ENCODE peak calls at places on chromosomes 12 and 14, in six cellular contexts. J is HCT116, T is K562, U is GM23338, A is GM12878, S is endothelial cell of umbilical vein. E is an unnamed sample.

GRCh38 chr14:77342726-77343397 is 22.0 kb downstream of the GSTZ1 start:
- DNase-seq in J (no peak), T (peak; percentile 60), U (no peak), A (no peak), S (no peak), E (no peak)

GRCh38 chr14:23935158-23935557 is 18.4 kb upstream of the DHRS4 start:
- DNase-seq in J (no peak), T (no peak), U (no peak), A (no peak), S (no peak), E (no peak)

GRCh38 chr12:30067156-30067555 is 283.4 kb upstream of the TMTC1 start:
- DNase-seq in J (no peak), T (no peak), U (no peak), A (no peak), S (no peak), E (no peak)

GRCh38 chr12:62653740-62654139 is 187.1 kb downstream of the MON2 start:
- DNase-seq in J (no peak), T (no peak), U (peak; percentile 98), A (no peak), S (no peak), E (no peak)

GRCh38 chr14:22547948-22548750 is 40.9 kb downstream of the DAD1 start:
- DNase-seq in J (no peak), T (no peak), U (no peak), A (no peak), S (no peak), E (no peak)

GRCh38 chr12:71090971-71091370 is 66.8 kb downstream of the TSPAN8 start:
- DNase-seq in J (no peak), T (no peak), U (no peak), A (no peak), S (no peak), E (no peak)

GRCh38 chr14:65080954-65081747 is 21.2 kb downstream of the MAX start:
- DNase-seq in J (no peak), T (no peak), U (no peak), A (no peak), S (peak; percentile 11), E (no peak)

GRCh38 chr12:1003600-1004271 is 12.7 kb downstream of the ERC1 start:
- DNase-seq in J (no peak), T (no peak), U (no peak), A (no peak), S (no peak), E (no peak)

GRCh38 chr14:89479802-89480201 is 62.8 kb upstream of the FOXN3 start:
- DNase-seq in J (no peak), T (no peak), U (no peak), A (no peak), S (no peak), E (no peak)

GRCh38 chr12:72602616-72603015 is 330.4 kb downstream of the TRHDE start:
- DNase-seq in J (no peak), T (no peak), U (no peak), A (no peak), S (no peak), E (no peak)

GRCh38 chr14:41891624-41892023 is 284.9 kb downstream of the LRFN5 start:
- DNase-seq in J (no peak), T (no peak), U (no peak), A (no peak), S (no peak), E (no peak)

GRCh38 chr12:25135531-25136154 is 59.3 kb downstream of the DNAI7 start:
- DNase-seq in J (peak; percentile 8), T (no peak), U (peak; percentile 85), A (no peak), S (no peak), E (no peak)

GRCh38 chr14:75267141-75267601 is 11.5 kb upstream of the FOS start:
- DNase-seq in J (no peak), T (no peak), U (peak; percentile 40), A (no peak), S (peak; percentile 79), E (no peak)

GRCh38 chr12:66623455-66623854 is 55.4 kb downstream of the GRIP1 start:
- DNase-seq in J (no peak), T (no peak), U (no peak), A (no peak), S (peak; percentile 66), E (no peak)

GRCh38 chr14:51614707-51615106 is 37.0 kb upstream of the FRMD6 start:
- DNase-seq in J (no peak), T (no peak), U (no peak), A (no peak), S (no peak), E (no peak)

GRCh38 chr12:55996715-55997534 is at the start of gene SUOX:
- DNase-seq in J (peak; percentile 93), T (peak; percentile 98), U (peak; percentile 99), A (peak; percentile 83), S (peak; percentile 98), E (no peak)

GRCh38 chr12:61993734-61994345 is 266.4 kb upstream of the USP15 start:
- DNase-seq in J (peak; percentile 48), T (peak; percentile 18), U (peak; percentile 77), A (no peak), S (peak; percentile 9), E (peak; percentile 63)

GRCh38 chr12:112584266-112584722 is 165.5 kb downstream of the PTPN11 start:
- DNase-seq in J (peak; percentile 41), T (peak; percentile 82), U (peak; percentile 89), A (no peak), S (no peak), E (peak; percentile 8)

GRCh38 chr12:26721800-26722199 is 111.2 kb downstream of the ITPR2 start:
- DNase-seq in J (no peak), T (peak; percentile 9), U (no peak), A (no peak), S (peak; percentile 92), E (no peak)

GRCh38 chr12:122422769-122423257 is 344 bp upstream of the CLIP1 start:
- DNase-seq in J (no peak), T (peak; percentile 73), U (peak; percentile 61), A (no peak), S (peak; percentile 49), E (no peak)

GRCh38 chr12:113889076-113889475 is 77.0 kb downstream of the RBM19 start:
- DNase-seq in J (no peak), T (no peak), U (peak; percentile 6), A (no peak), S (no peak), E (no peak)

GRCh38 chr14:94003397-94003796 is 6.3 kb downstream of the CCDC197 start:
- DNase-seq in J (no peak), T (no peak), U (no peak), A (no peak), S (no peak), E (no peak)

GRCh38 chr12:19014243-19014642 is 115.3 kb upstream of the PLEKHA5 start:
- DNase-seq in J (no peak), T (no peak), U (no peak), A (no peak), S (no peak), E (no peak)

GRCh38 chr14:94355191-94355794 is 32.2 kb upstream of the SERPINA6 start:
- DNase-seq in J (no peak), T (peak; percentile 4), U (peak; percentile 78), A (no peak), S (no peak), E (no peak)

GRCh38 chr12:29255061-29255460 is 106.0 kb downstream of the FAR2 start:
- DNase-seq in J (no peak), T (no peak), U (no peak), A (no peak), S (no peak), E (no peak)

GRCh38 chr12:120944645-120945217 is 33.6 kb upstream of the HNF1A start:
- DNase-seq in J (no peak), T (peak; percentile 74), U (peak; percentile 89), A (no peak), S (peak; percentile 54), E (peak; percentile 18)

GRCh38 chr14:57714487-57714899 is 151.4 kb downstream of the SLC35F4 start:
- DNase-seq in J (no peak), T (no peak), U (peak; percentile 80), A (no peak), S (no peak), E (no peak)

GRCh38 chr12:101908395-101908794 is 31.0 kb downstream of the DRAM1 start:
- DNase-seq in J (no peak), T (no peak), U (no peak), A (no peak), S (no peak), E (no peak)

GRCh38 chr12:105359840-105360239 is 29.3 kb downstream of the C12orf75 start:
- DNase-seq in J (no peak), T (no peak), U (no peak), A (no peak), S (no peak), E (no peak)

DNA sequence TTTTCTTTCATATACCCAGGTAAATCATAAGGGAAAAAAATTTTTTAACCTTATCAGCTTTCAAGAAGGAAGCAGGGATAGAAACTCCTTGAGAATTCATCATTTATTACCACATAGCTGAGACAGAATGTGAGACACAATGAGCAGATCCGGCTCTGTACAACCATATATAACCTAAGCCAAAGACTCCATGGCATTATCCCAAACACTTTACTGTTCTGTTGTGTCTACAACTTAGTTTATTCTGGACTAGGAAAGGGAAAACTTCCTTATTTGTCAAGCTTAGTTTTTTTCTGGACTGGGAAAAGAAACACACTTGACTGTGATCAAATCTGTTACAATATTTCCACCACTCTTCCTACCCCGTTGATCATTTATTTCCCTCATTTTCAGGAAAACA is 38.3 kb upstream of the CATSPERB start:
- DNase-seq in J (no peak), T (no peak), U (no peak), A (no peak), S (peak; percentile 8), E (no peak)
- TF ChIP-seq POLR2AphosphoS5 in J (no peak), T (no peak), U (no peak), A (no peak), S (no peak), E (no peak)

DNA sequence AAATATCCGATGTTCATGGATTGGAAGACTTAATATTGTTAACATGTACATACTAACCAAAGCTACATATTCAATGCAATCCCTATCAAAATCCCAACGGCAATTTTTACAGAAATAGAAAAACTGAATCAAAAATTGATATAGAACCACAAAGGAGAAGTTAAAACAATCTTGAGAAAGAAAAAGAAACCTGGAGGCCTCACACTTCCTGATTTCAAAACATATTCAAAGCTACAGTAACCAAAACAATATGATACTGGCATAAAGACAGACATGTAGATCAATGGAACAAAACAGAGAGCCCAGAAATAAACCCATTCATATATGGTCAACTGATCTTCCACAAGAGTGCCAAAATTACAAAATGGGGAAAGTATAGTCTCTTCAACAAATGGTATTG is 5.4 kb upstream of the PELI2 start:
- DNase-seq in J (no peak), T (no peak), U (no peak), A (no peak), S (no peak), E (no peak)
- TF ChIP-seq EZH2 in J (no peak), T (no peak), U (no peak), A (no peak), S (no peak), E (no peak)

GRCh38 chr14:50082784-50083466 is 33.4 kb downstream of the VCPKMT start:
- DNase-seq in J (no peak), T (no peak), U (no peak), A (peak; percentile 92), S (no peak), E (no peak)
- H3K27ac ChIP-seq in J (no peak overlapping the region), T (no peak overlapping the region), U (no peak overlapping the region), A (peak overlapping the region; percentile 95), S (no peak overlapping the region), E (peak overlapping the region; percentile 96)

DNA sequence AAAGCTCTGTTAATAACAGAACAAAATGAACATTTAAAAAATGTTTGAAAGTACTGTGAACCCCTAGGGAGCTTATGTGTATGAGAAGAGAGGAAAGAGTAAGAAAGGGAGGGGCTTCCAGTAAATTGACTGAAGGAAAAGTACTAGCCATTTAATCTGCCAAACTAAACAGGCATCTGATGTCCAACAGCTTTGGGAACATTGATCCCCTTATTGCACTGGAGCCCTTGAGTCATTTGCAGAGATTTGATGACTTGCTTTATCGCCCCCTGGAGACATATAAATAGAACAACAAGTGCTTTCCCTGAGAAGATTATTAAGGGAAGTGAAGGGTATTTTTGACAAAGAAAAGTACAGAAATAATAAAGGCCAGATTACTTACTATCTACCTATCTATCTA is 319.3 kb upstream of the NOVA1 start:
- DNase-seq in J (no peak), T (peak; percentile 16), U (peak; percentile 66), A (no peak), S (peak; percentile 28), E (no peak)
- TF ChIP-seq POLR2AphosphoS5 in J (no peak), T (no peak), U (no peak), A (no peak), S (no peak), E (no peak)

E was measured in SK-N-MC.